ENCODE peak calls at places on chromosomes 4 and X, in eight cellular contexts. P is effector memory CD8-positive, alpha-beta T cell; B is body of pancreas; W is NCI-H345; D is activated gamma-delta T cell treated with Interleukin-2 at 50 U/mL for 16 hours; Q is effector CD4-positive, alpha-beta T cell; V is nephron progenitor cell; X is NCI-H1417. R is an unnamed sample.

GRCh38 chr4:70703695-70704332 is 15.5 kb downstream of the UTP3 start:
- DNase-seq in P (no peak), B (peak), W (peak), D (no peak), Q (no peak), V (no peak), X (peak), R (no peak)

GRCh38 chr4:114599231-114600065 is 841 bp downstream of the UGT8 start:
- DNase-seq in P (no peak), B (peak), W (peak), D (no peak), Q (no peak), V (peak), X (no peak), R (no peak)

GRCh38 chr4:87949961-87950360 is 25.6 kb upstream of the SPP1 start:
- DNase-seq in P (no peak), B (peak), W (no peak), D (no peak), Q (no peak), V (peak), X (no peak), R (no peak)

GRCh38 chr4:58760737-58761136 is 1650.6 kb upstream of the IGFBP7 start:
- DNase-seq in P (no peak), B (no peak), W (no peak), D (no peak), Q (no peak), V (no peak), X (no peak), R (no peak)

GRCh38 chr4:6373541-6374410 is 98.6 kb downstream of the PPP2R2C start:
- DNase-seq in P (no peak), B (no peak), W (no peak), D (no peak), Q (no peak), V (no peak), X (no peak), R (no peak)

GRCh38 chr4:84681488-84682274 is 98.8 kb downstream of the CDS1 start:
- DNase-seq in P (no peak), B (no peak), W (no peak), D (no peak), Q (no peak), V (no peak), X (peak), R (no peak)

GRCh38 chrX:1784773-1785172 is 169.9 kb downstream of the ASMT start:
- DNase-seq in P (no peak), B (no peak), W (no peak), D (no peak), Q (no peak), V (no peak), X (no peak), R (no peak)

GRCh38 chrX:84469226-84469625 is 33.0 kb downstream of the HDX start:
- DNase-seq in P (no peak), B (no peak), W (peak), D (no peak), Q (no peak), V (no peak), X (no peak), R (no peak)

GRCh38 chr4:1293531-1293941 is 3.8 kb downstream of the MAEA start:
- DNase-seq in P (no peak), B (no peak), W (no peak), D (no peak), Q (no peak), V (no peak), X (no peak), R (no peak)

GRCh38 chr4:65508169-65508568 is 162.1 kb downstream of the EPHA5 start:
- DNase-seq in P (no peak), B (no peak), W (no peak), D (no peak), Q (no peak), V (no peak), X (no peak), R (no peak)

GRCh38 chr4:173399016-173399415 is at the start of gene SCRG1:
- DNase-seq in P (no peak), B (no peak), W (no peak), D (no peak), Q (no peak), V (no peak), X (no peak), R (no peak)

GRCh38 chr4:154014401-154015105 is 225.7 kb upstream of the SFRP2 start:
- DNase-seq in P (no peak), B (no peak), W (no peak), D (no peak), Q (no peak), V (no peak), X (no peak), R (no peak)

GRCh38 chrX:145861818-145862217 is 44.2 kb downstream of the SLITRK2 start:
- DNase-seq in P (no peak), B (no peak), W (no peak), D (no peak), Q (no peak), V (no peak), X (no peak), R (no peak)

GRCh38 chr4:153750197-153750817 is 9.5 kb downstream of the RNF175 start:
- DNase-seq in P (peak), B (peak), W (peak), D (peak), Q (peak), V (peak), X (peak), R (peak)

GRCh38 chrX:46812445-46812844 is 24.4 kb upstream of the RP2 start:
- DNase-seq in P (no peak), B (peak), W (no peak), D (no peak), Q (no peak), V (no peak), X (no peak), R (no peak)

GRCh38 chr4:109302366-109303140 is at the start of gene COL25A1:
- DNase-seq in P (peak), B (peak), W (no peak), D (peak), Q (peak), V (peak), X (peak), R (peak)

GRCh38 chr4:69750346-69750745 is 10.1 kb downstream of the SULT1B1 start:
- DNase-seq in P (no peak), B (no peak), W (no peak), D (no peak), Q (no peak), V (no peak), X (no peak), R (no peak)

GRCh38 chr4:164446516-164446915 is 307.4 kb upstream of the SMIM31 start:
- DNase-seq in P (no peak), B (no peak), W (no peak), D (no peak), Q (no peak), V (no peak), X (no peak), R (no peak)

GRCh38 chr4:158763462-158763861 is 5.4 kb upstream of the FNIP2 start:
- DNase-seq in P (no peak), B (no peak), W (no peak), D (no peak), Q (no peak), V (no peak), X (no peak), R (no peak)

GRCh38 chrX:48493890-48494364 is 14.9 kb upstream of the PORCN start:
- DNase-seq in P (no peak), B (peak), W (no peak), D (no peak), Q (no peak), V (peak), X (no peak), R (no peak)

GRCh38 chr4:1746265-1746691 is 25.0 kb downstream of the TACC3 start:
- DNase-seq in P (peak), B (peak), W (peak), D (peak), Q (peak), V (peak), X (no peak), R (peak)

GRCh38 chr4:165190591-165191212 is 16.7 kb upstream of the KLHL2 start:
- DNase-seq in P (no peak), B (no peak), W (no peak), D (no peak), Q (no peak), V (no peak), X (no peak), R (no peak)

GRCh38 chr4:97367878-97368277 is 775.4 kb downstream of the STPG2 start:
- DNase-seq in P (no peak), B (no peak), W (peak), D (no peak), Q (no peak), V (no peak), X (no peak), R (no peak)

GRCh38 chr4:118335316-118335715 is 17.5 kb downstream of the PRSS12 start:
- DNase-seq in P (no peak), B (peak), W (no peak), D (no peak), Q (no peak), V (no peak), X (no peak), R (no peak)

GRCh38 chr4:100095729-100096595 is 94.3 kb downstream of the DDIT4L start:
- DNase-seq in P (peak), B (peak), W (peak), D (peak), Q (peak), V (peak), X (peak), R (peak)

GRCh38 chr4:177190995-177191568 is 118.6 kb upstream of the NEIL3 start:
- DNase-seq in P (no peak), B (no peak), W (no peak), D (no peak), Q (no peak), V (no peak), X (no peak), R (no peak)

GRCh38 chrX:39626749-39627148 is 471.0 kb downstream of the BCOR start:
- DNase-seq in P (no peak), B (no peak), W (no peak), D (no peak), Q (no peak), V (no peak), X (no peak), R (no peak)

GRCh38 chr4:183182873-183183725 is 84.0 kb downstream of the WWC2 start:
- DNase-seq in P (no peak), B (peak), W (peak), D (no peak), Q (peak), V (peak), X (no peak), R (no peak)

GRCh38 chr4:105241456-105241855 is 94.8 kb downstream of the TET2 start:
- DNase-seq in P (no peak), B (peak), W (no peak), D (no peak), Q (no peak), V (no peak), X (no peak), R (no peak)

R was measured in naive thymus-derived CD4-positive, alpha-beta T cell.